ENCODE peak calls at places on chromosome 2, in four cellular contexts. Z is SK-N-SH, E is HepG2, O is K562. H is an unnamed sample.

GRCh38 chr2:37343537-37344434 is 644 bp upstream of the QPCT start:
- DNase-seq in E (peak), O (no peak), Z (peak), H (no peak)

GRCh38 chr2:196984888-196985287 is 58.4 kb upstream of the PGAP1 start:
- DNase-seq in O (no peak), E (no peak), Z (no peak), H (no peak)

GRCh38 chr2:67867735-67868134 is 195.1 kb downstream of the C1D start:
- DNase-seq in Z (no peak), E (no peak), O (no peak), H (no peak)

GRCh38 chr2:221589696-221590095 is 17.6 kb upstream of the EPHA4 start:
- DNase-seq in E (no peak), Z (no peak), O (no peak), H (no peak)

GRCh38 chr2:1231664-1232063 is 181.6 kb upstream of the TPO start:
- DNase-seq in O (no peak), E (peak), Z (no peak), H (no peak)

GRCh38 chr2:36416370-36417165 is 61.0 kb downstream of the CRIM1 start:
- DNase-seq in Z (no peak), O (no peak), E (no peak), H (no peak)

GRCh38 chr2:75605770-75606535 is 40.6 kb upstream of the MRPL19 start:
- DNase-seq in O (no peak), Z (no peak), E (peak), H (no peak)

GRCh38 chr2:1072258-1072657 is 121.6 kb downstream of the SNTG2 start:
- DNase-seq in O (no peak), E (no peak), Z (no peak), H (no peak)

GRCh38 chr2:36376992-36377738 is 21.6 kb downstream of the CRIM1 start:
- DNase-seq in O (no peak), E (no peak), Z (no peak), H (peak)

GRCh38 chr2:176117162-176117822 is 714 bp downstream of the HOXD10 start:
- DNase-seq in Z (no peak), E (no peak), O (no peak), H (no peak)

GRCh38 chr2:148922776-148923175 is 47.7 kb downstream of the KIF5C start:
- DNase-seq in Z (no peak), E (no peak), O (no peak), H (no peak)

GRCh38 chr2:170505631-170506270 is 209.4 kb upstream of the SP5 start:
- DNase-seq in Z (no peak), E (no peak), O (no peak), H (no peak)

GRCh38 chr2:128832946-128833560 is 514.4 kb upstream of the HS6ST1 start:
- DNase-seq in O (no peak), Z (peak), E (no peak), H (no peak)

GRCh38 chr2:21999522-21999921 is 875.8 kb downstream of the TDRD15 start:
- DNase-seq in E (no peak), Z (no peak), O (no peak), H (no peak)

GRCh38 chr2:238945433-238946150 is 97.7 kb downstream of the TWIST2 start:
- DNase-seq in O (peak), E (peak), Z (no peak), H (peak)

GRCh38 chr2:239958366-239958765 is 66.8 kb downstream of the NDUFA10 start:
- DNase-seq in Z (no peak), O (no peak), E (no peak), H (no peak)

GRCh38 chr2:47497843-47498460 is 95.0 kb downstream of the MSH2 start:
- DNase-seq in O (no peak), Z (no peak), E (no peak), H (no peak)

GRCh38 chr2:120175000-120175581 is 48.1 kb downstream of the TMEM185B start:
- DNase-seq in E (peak), O (peak), Z (peak), H (no peak)

GRCh38 chr2:104236491-104236890 is 617.4 kb upstream of the POU3F3 start:
- DNase-seq in O (no peak), Z (no peak), E (no peak), H (no peak)

GRCh38 chr2:220076734-220077133 is 449.3 kb downstream of the SLC4A3 start:
- DNase-seq in O (no peak), Z (peak), E (no peak), H (no peak)

GRCh38 chr2:23578964-23579671 is 194.1 kb downstream of the KLHL29 start:
- DNase-seq in O (no peak), E (no peak), Z (no peak), H (no peak)

GRCh38 chr2:4693266-4693665 is 989.9 kb downstream of the DCDC2C start:
- DNase-seq in Z (no peak), O (no peak), E (no peak), H (no peak)
- TF ChIP-seq FOXJ3 in Z (no peak), O (no peak), E (no peak), H (no peak)

GRCh38 chr2:158967114-158967730 is 1.2 kb upstream of the TANC1 start:
- DNase-seq in Z (peak), O (no peak), E (no peak), H (no peak)
- TF ChIP-seq CTCF in Z (no peak), O (no peak), E (no peak), H (no peak)

GRCh38 chr2:10846110-10846861 is 33.7 kb upstream of the PDIA6 start:
- DNase-seq in O (no peak), Z (no peak), E (peak), H (no peak)
- TF ChIP-seq FOXJ3 in O (no peak), Z (no peak), E (no peak), H (no peak)

DNA sequence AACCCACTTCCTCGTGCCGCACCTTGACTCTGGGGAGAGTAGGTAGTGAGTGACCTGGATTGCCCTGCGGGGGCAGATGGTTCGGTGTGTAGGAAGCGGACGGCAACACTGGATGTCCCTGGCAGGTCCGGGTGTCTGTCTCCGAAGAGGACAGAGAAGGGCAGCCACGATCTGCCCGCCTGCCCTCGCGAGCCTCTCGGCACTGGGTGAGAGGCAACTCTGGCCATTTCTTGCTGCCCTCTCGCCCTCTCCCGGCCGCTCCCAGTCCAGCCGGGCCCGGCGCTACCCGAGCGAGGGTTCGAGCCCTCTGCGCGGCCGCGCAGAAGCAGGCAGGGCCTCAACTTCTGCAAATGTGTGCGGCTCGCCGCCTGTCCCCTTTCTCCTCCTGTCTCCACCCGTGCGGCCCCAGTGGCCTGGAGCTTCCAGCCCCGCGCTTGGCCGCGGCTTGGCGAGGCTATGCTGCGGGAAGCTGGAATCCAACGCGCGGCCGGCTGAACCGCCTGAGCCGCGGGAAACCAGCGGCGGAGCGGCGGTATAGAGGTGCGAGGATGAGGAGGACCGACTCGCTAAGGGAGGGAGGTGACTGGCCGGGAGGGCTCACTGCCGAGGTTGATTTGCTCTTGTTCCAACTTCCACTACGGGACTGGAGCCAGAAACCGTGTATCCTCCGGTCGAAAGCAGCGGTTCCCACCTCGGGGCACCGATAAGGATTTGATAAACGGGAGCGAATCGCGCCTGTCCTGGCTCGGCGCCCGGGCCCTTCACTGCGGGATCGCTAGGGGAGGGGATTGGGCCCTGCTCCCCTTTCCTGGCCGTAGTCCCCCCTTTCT is 1.5 kb downstream of the EPAS1 start:
- DNase-seq in E (no peak), Z (peak), O (peak), H (peak)
- TF ChIP-seq CTCF in E (peak), Z (peak), O (peak), H (no peak)

H was measured in WTC11.